ENCODE peak calls at places on chromosomes 4 and X, in four cellular contexts. Z is tibial artery; N is SK-N-SH; C is CD4-positive, alpha-beta memory T cell. X is an unnamed sample.
A peak's percentile ranks its signal among the peaks of the same experiment; 100 is the strongest.

GRCh38 chr4:173494013-173494970 is 35.7 kb downstream of the HAND2 start:
- DNase-seq in N (no peak), C (peak; percentile 66), Z (peak; percentile 74), X (peak; percentile 68)

GRCh38 chrX:35682481-35682880 is 115.7 kb upstream of the MAGEB16 start:
- DNase-seq in C (no peak), Z (no peak), N (no peak), X (no peak)

GRCh38 chrX:2388669-2389068 is 112.1 kb downstream of the DHRSX start:
- DNase-seq in C (no peak), Z (no peak), N (no peak), X (no peak)

GRCh38 chr4:67746797-67747495 is 7.2 kb downstream of the GNRHR start:
- DNase-seq in N (peak; percentile 17), Z (no peak), C (peak; percentile 24), X (no peak)

GRCh38 chr4:11421116-11421515 is 7.6 kb downstream of the HS3ST1 start:
- DNase-seq in Z (no peak), N (no peak), C (no peak), X (no peak)

GRCh38 chrX:13048265-13048664 is 3.8 kb upstream of the FAM9C start:
- DNase-seq in Z (no peak), N (no peak), C (no peak), X (no peak)

GRCh38 chrX:131727778-131728177 is 183.9 kb downstream of the OR13H1 start:
- DNase-seq in C (no peak), N (no peak), Z (no peak), X (no peak)

GRCh38 chr4:79652232-79652631 is 244.2 kb upstream of the GK2 start:
- DNase-seq in C (no peak), N (no peak), Z (no peak), X (no peak)

GRCh38 chrX:57265126-57265525 is 21.4 kb upstream of the FAAH2 start:
- DNase-seq in C (no peak), Z (no peak), N (no peak), X (no peak)

GRCh38 chr4:18180892-18181291 is 159.3 kb upstream of the LCORL start:
- DNase-seq in N (no peak), Z (no peak), C (no peak), X (no peak)

GRCh38 chr4:64326507-64326906 is 82.7 kb downstream of the TECRL start:
- DNase-seq in C (no peak), N (no peak), Z (no peak), X (no peak)

GRCh38 chrX:139889760-139890159 is 43.1 kb downstream of the ATP11C start:
- DNase-seq in N (no peak), Z (no peak), C (no peak), X (no peak)

GRCh38 chrX:152861116-152861515 is 30.3 kb downstream of the NSDHL start:
- DNase-seq in N (no peak), C (no peak), Z (no peak), X (no peak)

GRCh38 chr4:118373614-118374255 is 20.9 kb upstream of the PRSS12 start:
- DNase-seq in Z (no peak), C (no peak), N (no peak), X (no peak)

GRCh38 chr4:94798808-94799207 is 41.1 kb downstream of the BMPR1B start:
- DNase-seq in C (no peak), Z (no peak), N (no peak), X (no peak)

GRCh38 chr4:84937381-84937977 is 29.0 kb downstream of the WDFY3 start:
- DNase-seq in N (no peak), C (no peak), Z (no peak), X (no peak)

GRCh38 chr4:3322059-3322550 is 29.3 kb downstream of the RGS12 start:
- DNase-seq in C (no peak), Z (peak; percentile 48), N (no peak), X (peak; percentile 31)

GRCh38 chr4:144666539-144667175 is 20.7 kb downstream of the HHIP start:
- DNase-seq in C (no peak), N (no peak), Z (no peak), X (no peak)
- H3K27ac ChIP-seq in C (no peak overlapping the region), N (no peak overlapping the region), Z (no peak overlapping the region), X (no peak overlapping the region)

DNA sequence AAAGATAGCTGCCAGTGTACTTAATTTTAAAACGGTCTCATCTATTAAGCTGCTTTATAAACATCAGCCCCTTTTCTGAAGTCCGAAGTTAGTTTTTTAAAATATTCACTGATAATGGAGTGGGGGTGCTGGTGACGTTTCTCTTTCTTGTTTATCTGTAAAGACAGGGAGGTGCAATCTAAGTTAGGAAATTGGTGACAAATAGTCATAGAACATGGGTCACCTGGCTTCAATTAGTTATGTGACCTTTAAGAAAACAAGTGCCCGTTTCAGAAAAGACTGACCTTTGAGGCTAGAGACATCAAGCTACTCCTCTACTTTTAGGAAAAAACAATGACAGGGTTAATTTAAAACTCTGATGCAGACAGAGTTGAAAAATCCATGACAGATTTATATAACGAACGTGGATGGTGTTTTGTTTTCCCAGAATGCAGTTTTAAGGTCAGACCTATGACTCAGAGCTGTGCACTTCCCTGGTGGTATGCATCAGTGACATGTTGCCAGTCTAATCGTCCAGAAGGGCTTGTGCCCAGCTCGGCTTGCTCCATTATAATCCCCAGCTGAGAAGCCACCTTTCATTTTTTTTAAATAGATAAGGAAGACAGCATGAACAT is 38.2 kb downstream of the FHL1 start:
- DNase-seq in C (no peak), Z (no peak), N (no peak), X (no peak)
- H3K4me1 ChIP-seq in C (no peaks in the 10 kb centered on the region), Z (peaks cover 14% of the 10 kb centered on the region), N (peaks cover 2% of the 10 kb centered on the region), X (no peaks in the 10 kb centered on the region)

GRCh38 chrX:118596428-118596827 is 100.8 kb downstream of the DOCK11 start:
- DNase-seq in Z (no peak), N (no peak), C (no peak), X (no peak)
- H3K27ac ChIP-seq in Z (peak overlapping the region; percentile 33), N (no peak overlapping the region), C (no peak overlapping the region), X (no peak overlapping the region)

DNA sequence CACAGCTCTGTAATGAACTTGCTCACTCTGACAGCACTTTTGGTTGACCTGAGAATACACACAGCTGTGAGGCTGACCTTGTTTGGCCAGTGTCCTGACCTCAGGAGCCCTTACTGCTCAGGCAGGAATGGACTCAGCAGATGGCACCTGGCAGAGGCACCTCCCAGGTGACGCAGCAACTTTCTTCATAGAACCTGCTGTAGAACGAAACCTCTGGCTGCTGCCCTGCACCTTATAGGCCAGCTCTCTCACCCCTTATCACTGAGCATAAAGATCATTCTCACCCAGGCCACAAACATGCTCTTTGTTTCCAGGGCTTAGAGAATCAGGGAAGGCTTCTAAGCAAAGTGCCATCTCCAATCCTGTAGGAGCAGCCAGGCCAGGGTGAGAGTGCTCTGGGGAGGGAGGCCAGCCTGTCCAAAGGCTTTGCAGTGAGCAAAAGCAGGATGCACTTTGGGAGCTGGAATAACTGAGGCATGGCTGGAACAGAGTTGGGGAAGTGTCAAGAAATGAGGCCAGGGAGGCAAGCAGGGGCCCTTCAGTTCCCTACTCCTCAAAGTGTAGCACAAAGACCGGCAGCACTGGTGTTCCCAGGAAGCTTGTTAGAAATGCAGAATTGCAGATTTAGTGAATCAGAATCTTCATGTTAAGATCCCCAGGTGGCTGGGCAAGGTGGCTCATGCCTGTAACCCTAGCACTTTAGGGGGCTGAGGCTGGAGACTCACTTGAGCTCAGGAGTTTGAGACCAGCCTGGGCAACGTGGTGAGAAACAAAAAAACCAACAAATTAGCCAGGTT is 13.3 kb upstream of the CENPU start:
- DNase-seq in Z (no peak), C (no peak), N (no peak), X (no peak)
- H3K4me1 ChIP-seq in Z (peaks cover 13% of the 10 kb centered on the region), C (peaks cover 4% of the 10 kb centered on the region), N (peaks cover 14% of the 10 kb centered on the region), X (peaks cover 2% of the 10 kb centered on the region)

DNA sequence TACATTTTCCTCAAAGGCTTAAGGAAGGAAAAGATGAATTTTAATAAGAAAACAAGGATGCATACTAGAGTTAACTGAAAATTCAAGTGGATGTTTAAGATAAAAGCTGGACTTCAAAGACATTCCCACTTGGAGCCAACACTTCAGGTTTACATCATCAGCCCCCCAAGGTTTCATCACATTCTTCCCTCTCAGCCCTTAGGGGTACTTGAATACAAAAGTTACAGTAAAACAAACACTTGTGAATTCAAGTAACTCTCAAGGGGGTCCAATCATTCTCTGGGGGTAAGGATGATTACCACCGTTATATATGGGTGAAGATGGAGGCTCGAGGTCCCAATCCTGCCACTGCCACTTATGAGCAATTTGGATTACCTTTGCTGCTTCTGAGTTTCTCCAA is 36.1 kb downstream of the STARD8 start:
- DNase-seq in Z (no peak), N (no peak), C (no peak), X (no peak)
- H3K27ac ChIP-seq in Z (no peak overlapping the region), N (no peak overlapping the region), C (no peak overlapping the region), X (no peak overlapping the region)

GRCh38 chr4:8112036-8112576 is 46.5 kb downstream of the ABLIM2 start:
- DNase-seq in C (no peak), N (no peak), Z (no peak), X (no peak)

GRCh38 chr4:8108261-8108660 is 50.4 kb downstream of the ABLIM2 start:
- DNase-seq in Z (no peak), N (no peak), C (no peak), X (no peak)

GRCh38 chr4:8108991-8109390 is 49.6 kb downstream of the ABLIM2 start:
- DNase-seq in Z (no peak), N (no peak), C (no peak), X (no peak)

GRCh38 chr4:8109406-8110065 is 49.1 kb downstream of the ABLIM2 start:
- DNase-seq in C (no peak), Z (no peak), N (no peak), X (no peak)

GRCh38 chr4:8110071-8110986 is 48.3 kb downstream of the ABLIM2 start:
- DNase-seq in Z (no peak), N (no peak), C (no peak), X (no peak)
- H3K4me1 ChIP-seq in Z (no peaks in the 10 kb centered on the region), N (peaks cover 17% of the 10 kb centered on the region), C (no peaks in the 10 kb centered on the region), X (no peaks in the 10 kb centered on the region)